ENCODE peak calls at places on chromosomes 7 and 10, in four cellular contexts. U is stimulated activated CD4-positive, alpha-beta T cell treated with anti-CD3 and anti-CD28 coated beads, Interleukin-15, amount 100 ng/mL, for 1 hour; F is SK-N-SH; Q is stimulated activated CD8-positive, alpha-beta memory T cell treated with anti-CD3 and anti-CD28 coated beads, Interleukin-12 subunit alpha, Interleukin-12 subunit beta, amount 100 ng/mL, for 4 hours. Z is an unnamed sample.

GRCh38 chr7:131501422-131501821 is 55.0 kb downstream of the PODXL start:
- DNase-seq in U (no peak), F (no peak), Q (peak), Z (no peak)

GRCh38 chr7:120039138-120039537 is 233.8 kb upstream of the KCND2 start:
- DNase-seq in U (no peak), F (no peak), Q (no peak), Z (no peak)

GRCh38 chr7:25926009-25926408 is 226.0 kb upstream of the NFE2L3 start:
- DNase-seq in U (no peak), F (no peak), Q (no peak), Z (no peak)

GRCh38 chr7:22255834-22256233 is 101.1 kb downstream of the RAPGEF5 start:
- DNase-seq in U (no peak), F (no peak), Q (no peak), Z (no peak)

GRCh38 chr10:11150255-11150731 is 132.6 kb downstream of the CELF2 start:
- DNase-seq in U (no peak), F (no peak), Q (no peak), Z (no peak)

GRCh38 chr10:33402748-33403147 is 68.3 kb upstream of the NRP1 start:
- DNase-seq in U (no peak), F (no peak), Q (no peak), Z (no peak)

GRCh38 chr7:77442631-77443420 is 26.7 kb upstream of the GSAP start:
- DNase-seq in U (no peak), F (no peak), Q (no peak), Z (no peak)

GRCh38 chr7:36154255-36155212 is 1.5 kb downstream of the EEPD1 start:
- DNase-seq in U (no peak), F (no peak), Q (no peak), Z (no peak)

GRCh38 chr10:133461841-133462240 is 8.1 kb downstream of the SCART1 start:
- DNase-seq in U (no peak), F (peak), Q (no peak), Z (no peak)

GRCh38 chr10:77943086-77943901 is 16.7 kb upstream of the DLG5 start:
- DNase-seq in U (no peak), F (no peak), Q (no peak), Z (no peak)

GRCh38 chr10:15419279-15419874 is 48.3 kb upstream of the FAM171A1 start:
- DNase-seq in U (no peak), F (peak), Q (no peak), Z (no peak)

GRCh38 chr7:30797294-30798040 is 26.2 kb downstream of the MINDY4 start:
- DNase-seq in U (no peak), F (no peak), Q (no peak), Z (no peak)

GRCh38 chr7:84529480-84530205 is 335.1 kb upstream of the SEMA3A start:
- DNase-seq in U (no peak), F (peak), Q (no peak), Z (no peak)

GRCh38 chr7:76358053-76358477 is 726 bp downstream of the YWHAG start:
- DNase-seq in U (peak), F (peak), Q (peak), Z (peak)

GRCh38 chr10:122299423-122300075 is 28.5 kb downstream of the BTBD16 start:
- DNase-seq in U (no peak), F (no peak), Q (no peak), Z (no peak)

GRCh38 chr10:98365698-98366530 is 49.1 kb downstream of the PYROXD2 start:
- DNase-seq in U (no peak), F (no peak), Q (no peak), Z (no peak)

GRCh38 chr10:5812283-5813090 is 747 bp downstream of the GDI2 start:
- DNase-seq in U (peak), F (peak), Q (peak), Z (no peak)

GRCh38 chr10:91050371-91051034 is 129.6 kb upstream of the ANKRD1 start:
- DNase-seq in U (no peak), F (no peak), Q (no peak), Z (no peak)

Z was measured in stimulated activated naive B cell treated with anti-CD40 and anti-IgM and Interleukin-4, amounts not matched to agents 10 μg/mL and 1 μg/mL and 100 μg/mL, for 72 hours.